ENCODE peak calls at places on chromosomes 16 and 17, in five cellular contexts. One of them, this sample, is unnamed.

GRCh38 chr17:13601317-13601775 is 383 bp downstream of the HS3ST3A1 start:
- DNase-seq in GM23248: peak; percentile 68
- DNase-seq in OCI-LY7: no peak
- DNase-seq in GM23338: peak; percentile 48
- DNase-seq in HCT116: no peak
- DNase-seq in this sample: peak; percentile 45

GRCh38 chr16:81261049-81261648 is 22.7 kb downstream of the BCO1 start:
- DNase-seq in GM23248: peak; percentile 36
- DNase-seq in OCI-LY7: peak; percentile 31
- DNase-seq in GM23338: peak; percentile 61
- DNase-seq in HCT116: peak; percentile 29
- DNase-seq in this sample: no peak

GRCh38 chr17:5885336-5885735 is 184.8 kb upstream of the WSCD1 start:
- DNase-seq in GM23248: no peak
- DNase-seq in OCI-LY7: no peak
- DNase-seq in GM23338: no peak
- DNase-seq in HCT116: no peak
- DNase-seq in this sample: no peak

GRCh38 chr16:75282811-75283281 is 31.4 kb upstream of the BCAR1 start:
- DNase-seq in GM23248: peak; percentile 55
- DNase-seq in OCI-LY7: no peak
- DNase-seq in GM23338: peak; percentile 49
- DNase-seq in HCT116: no peak
- DNase-seq in this sample: no peak

GRCh38 chr17:53093386-53093785 is 729.3 kb upstream of the KIF2B start:
- DNase-seq in GM23248: no peak
- DNase-seq in OCI-LY7: no peak
- DNase-seq in GM23338: no peak
- DNase-seq in HCT116: no peak
- DNase-seq in this sample: no peak

GRCh38 chr16:56161658-56162057 is 29.6 kb upstream of the GNAO1 start:
- DNase-seq in GM23248: no peak
- DNase-seq in OCI-LY7: no peak
- DNase-seq in GM23338: no peak
- DNase-seq in HCT116: no peak
- DNase-seq in this sample: no peak

GRCh38 chr17:19384723-19385391 is 2.1 kb downstream of the MFAP4 start:
- DNase-seq in GM23248: peak; percentile 88
- DNase-seq in OCI-LY7: no peak
- DNase-seq in GM23338: peak; percentile 29
- DNase-seq in HCT116: no peak
- DNase-seq in this sample: peak; percentile 88

GRCh38 chr17:44788139-44788538 is 29.4 kb downstream of the ADAM11 start:
- DNase-seq in GM23248: peak; percentile 40
- DNase-seq in OCI-LY7: no peak
- DNase-seq in GM23338: no peak
- DNase-seq in HCT116: no peak
- DNase-seq in this sample: no peak

GRCh38 chr17:31680126-31680525 is 178.9 kb downstream of the COPRS start:
- DNase-seq in GM23248: no peak
- DNase-seq in OCI-LY7: no peak
- DNase-seq in GM23338: no peak
- DNase-seq in HCT116: no peak
- DNase-seq in this sample: no peak

GRCh38 chr16:89431158-89431584 is 59.2 kb downstream of the ANKRD11 start:
- DNase-seq in GM23248: peak; percentile 95
- DNase-seq in OCI-LY7: no peak
- DNase-seq in GM23338: no peak
- DNase-seq in HCT116: no peak
- DNase-seq in this sample: peak; percentile 90

GRCh38 chr17:21124096-21124495 is 2.7 kb upstream of the DHRS7B start:
- DNase-seq in GM23248: no peak
- DNase-seq in OCI-LY7: no peak
- DNase-seq in GM23338: peak; percentile 43
- DNase-seq in HCT116: no peak
- DNase-seq in this sample: no peak

GRCh38 chr16:4262303-4262835 is 10.5 kb downstream of the TFAP4 start:
- DNase-seq in GM23248: no peak
- DNase-seq in OCI-LY7: no peak
- DNase-seq in GM23338: no peak
- DNase-seq in HCT116: no peak
- DNase-seq in this sample: no peak

GRCh38 chr17:83180264-83180995 is 101.0 kb downstream of the METRNL start:
- DNase-seq in GM23248: no peak
- DNase-seq in OCI-LY7: no peak
- DNase-seq in GM23338: no peak
- DNase-seq in HCT116: no peak
- DNase-seq in this sample: peak; percentile 2

GRCh38 chr16:2026461-2027023 is at the start of gene NHERF2:
- DNase-seq in GM23248: peak; percentile 53
- DNase-seq in OCI-LY7: no peak
- DNase-seq in GM23338: peak; percentile 53
- DNase-seq in HCT116: no peak
- DNase-seq in this sample: peak; percentile 77

GRCh38 chr17:50947844-50948514 is 81.8 kb upstream of the TOB1 start:
- DNase-seq in GM23248: no peak
- DNase-seq in OCI-LY7: no peak
- DNase-seq in GM23338: no peak
- DNase-seq in HCT116: no peak
- DNase-seq in this sample: no peak

GRCh38 chr17:44767493-44767892 is 8.7 kb downstream of the ADAM11 start:
- DNase-seq in GM23248: no peak
- DNase-seq in OCI-LY7: peak; percentile 25
- DNase-seq in GM23338: no peak
- DNase-seq in HCT116: no peak
- DNase-seq in this sample: no peak

GRCh38 chr17:47741793-47742145 is 8.7 kb downstream of the TBX21 start:
- DNase-seq in GM23248: no peak
- DNase-seq in OCI-LY7: no peak
- DNase-seq in GM23338: no peak
- DNase-seq in HCT116: no peak
- DNase-seq in this sample: no peak

GRCh38 chr16:47037396-47037745 is 63.9 kb upstream of the DNAJA2 start:
- DNase-seq in GM23248: no peak
- DNase-seq in OCI-LY7: peak; percentile 38
- DNase-seq in GM23338: peak; percentile 47
- DNase-seq in HCT116: no peak
- DNase-seq in this sample: peak; percentile 35

GRCh38 chr17:69142473-69142802 is 743 bp upstream of the ABCA6 start:
- DNase-seq in GM23248: peak; percentile 77
- DNase-seq in OCI-LY7: no peak
- DNase-seq in GM23338: no peak
- DNase-seq in HCT116: no peak
- DNase-seq in this sample: no peak

GRCh38 chr16:11994187-11995119 is 17.9 kb downstream of the SNX29 start:
- DNase-seq in GM23248: peak; percentile 62
- DNase-seq in OCI-LY7: no peak
- DNase-seq in GM23338: no peak
- DNase-seq in HCT116: no peak
- DNase-seq in this sample: no peak

GRCh38 chr16:12646490-12647274 is 157.0 kb downstream of the CPPED1 start:
- DNase-seq in GM23248: peak; percentile 38
- DNase-seq in OCI-LY7: no peak
- DNase-seq in GM23338: no peak
- DNase-seq in HCT116: no peak
- DNase-seq in this sample: no peak

GRCh38 chr16:69328854-69329316 is 1.5 kb downstream of the PDF start:
- DNase-seq in GM23248: peak; percentile 54
- DNase-seq in OCI-LY7: peak; percentile 27
- DNase-seq in GM23338: no peak
- DNase-seq in HCT116: no peak
- DNase-seq in this sample: no peak

GRCh38 chr17:20852541-20853370 is 190.1 kb downstream of the USP22 start:
- DNase-seq in GM23248: peak; percentile 16
- DNase-seq in OCI-LY7: no peak
- DNase-seq in GM23338: peak; percentile 67
- DNase-seq in HCT116: no peak
- DNase-seq in this sample: peak; percentile 56

GRCh38 chr16:21554795-21555585 is 44.4 kb upstream of the METTL9 start:
- DNase-seq in GM23248: peak; percentile 96
- DNase-seq in OCI-LY7: peak; percentile 100
- DNase-seq in GM23338: peak; percentile 99
- DNase-seq in HCT116: peak; percentile 53
- DNase-seq in this sample: peak; percentile 94

GRCh38 chr17:66301864-66302741 is at the start of gene PRKCA:
- DNase-seq in GM23248: peak; percentile 92
- DNase-seq in OCI-LY7: peak; percentile 81
- DNase-seq in GM23338: peak; percentile 82
- DNase-seq in HCT116: peak; percentile 29
- DNase-seq in this sample: peak; percentile 93

GRCh38 chr17:7888184-7888920 is at the start of gene CHD3:
- DNase-seq in GM23248: peak; percentile 55
- DNase-seq in OCI-LY7: no peak
- DNase-seq in GM23338: peak; percentile 23
- DNase-seq in HCT116: no peak
- DNase-seq in this sample: peak; percentile 79

GRCh38 chr17:77145635-77146632 is 5.2 kb downstream of the SEC14L1 start:
- DNase-seq in GM23248: peak; percentile 85
- DNase-seq in OCI-LY7: peak; percentile 46
- DNase-seq in GM23338: peak; percentile 65
- DNase-seq in HCT116: no peak
- DNase-seq in this sample: peak; percentile 71

GRCh38 chr16:13892301-13892700 is 27.7 kb upstream of the ERCC4 start:
- DNase-seq in GM23248: no peak
- DNase-seq in OCI-LY7: no peak
- DNase-seq in GM23338: no peak
- DNase-seq in HCT116: no peak
- DNase-seq in this sample: no peak

GRCh38 chr16:13897806-13898205 is 22.1 kb upstream of the ERCC4 start:
- DNase-seq in GM23248: no peak
- DNase-seq in OCI-LY7: no peak
- DNase-seq in GM23338: no peak
- DNase-seq in HCT116: no peak
- DNase-seq in this sample: no peak

GRCh38 chr16:13898233-13898632 is 21.7 kb upstream of the ERCC4 start:
- DNase-seq in GM23248: no peak
- DNase-seq in OCI-LY7: no peak
- DNase-seq in GM23338: no peak
- DNase-seq in HCT116: no peak
- DNase-seq in this sample: no peak

GRCh38 chr16:13895516-13895915 is 24.4 kb upstream of the ERCC4 start:
- DNase-seq in GM23248: no peak
- DNase-seq in OCI-LY7: no peak
- DNase-seq in GM23338: no peak
- DNase-seq in HCT116: no peak
- DNase-seq in this sample: no peak

GRCh38 chr16:13896543-13897182 is 23.3 kb upstream of the ERCC4 start:
- DNase-seq in GM23248: no peak
- DNase-seq in OCI-LY7: peak; percentile 24
- DNase-seq in GM23338: peak; percentile 39
- DNase-seq in HCT116: peak; percentile 36
- DNase-seq in this sample: no peak
- TF ChIP-seq EZH2phosphoT487 in GM23248: no peak
- TF ChIP-seq EZH2phosphoT487 in OCI-LY7: no peak
- TF ChIP-seq EZH2phosphoT487 in GM23338: no peak
- TF ChIP-seq EZH2phosphoT487 in HCT116: no peak
- TF ChIP-seq EZH2phosphoT487 in this sample: no peak

GRCh38 chr17:75088902-75089417 is 1.2 kb downstream of the SLC16A5 start:
- DNase-seq in GM23248: peak; percentile 69
- DNase-seq in OCI-LY7: no peak
- DNase-seq in GM23338: peak; percentile 37
- DNase-seq in HCT116: no peak
- DNase-seq in this sample: peak; percentile 53

GRCh38 chr17:75088465-75088895 is 726 bp downstream of the SLC16A5 start:
- DNase-seq in GM23248: no peak
- DNase-seq in OCI-LY7: no peak
- DNase-seq in GM23338: no peak
- DNase-seq in HCT116: no peak
- DNase-seq in this sample: peak; percentile 45

GRCh38 chr17:75087182-75087557 is 584 bp upstream of the SLC16A5 start:
- DNase-seq in GM23248: no peak
- DNase-seq in OCI-LY7: no peak
- DNase-seq in GM23338: no peak
- DNase-seq in HCT116: no peak
- DNase-seq in this sample: no peak

GRCh38 chr17:75086496-75087181 is 1.1 kb upstream of the SLC16A5 start:
- DNase-seq in GM23248: no peak
- DNase-seq in OCI-LY7: no peak
- DNase-seq in GM23338: no peak
- DNase-seq in HCT116: no peak
- DNase-seq in this sample: peak; percentile 44

GRCh38 chr17:75087558-75088453 is at the start of gene SLC16A5:
- DNase-seq in GM23248: peak; percentile 74
- DNase-seq in OCI-LY7: no peak
- DNase-seq in GM23338: peak; percentile 98
- DNase-seq in HCT116: peak; percentile 84
- DNase-seq in this sample: peak; percentile 94
- TF ChIP-seq EZH2phosphoT487 in GM23248: no peak
- TF ChIP-seq EZH2phosphoT487 in OCI-LY7: no peak
- TF ChIP-seq EZH2phosphoT487 in GM23338: no peak
- TF ChIP-seq EZH2phosphoT487 in HCT116: no peak
- TF ChIP-seq EZH2phosphoT487 in this sample: no peak

GRCh38 chr17:17792551-17793377 is 44.0 kb downstream of the SREBF1 start:
- DNase-seq in GM23248: peak; percentile 53
- DNase-seq in OCI-LY7: no peak
- DNase-seq in GM23338: peak; percentile 69
- DNase-seq in HCT116: no peak
- DNase-seq in this sample: peak; percentile 75
- TF ChIP-seq EZH2phosphoT487 in GM23248: no peak
- TF ChIP-seq EZH2phosphoT487 in OCI-LY7: no peak
- TF ChIP-seq EZH2phosphoT487 in GM23338: no peak
- TF ChIP-seq EZH2phosphoT487 in HCT116: no peak
- TF ChIP-seq EZH2phosphoT487 in this sample: no peak

GRCh38 chr16:52785653-52786052 is 238.7 kb upstream of the TOX3 start:
- DNase-seq in GM23248: no peak
- DNase-seq in OCI-LY7: no peak
- DNase-seq in GM23338: no peak
- DNase-seq in HCT116: no peak
- DNase-seq in this sample: no peak
- TF ChIP-seq EZH2phosphoT487 in GM23248: no peak
- TF ChIP-seq EZH2phosphoT487 in OCI-LY7: no peak
- TF ChIP-seq EZH2phosphoT487 in GM23338: no peak
- TF ChIP-seq EZH2phosphoT487 in HCT116: no peak
- TF ChIP-seq EZH2phosphoT487 in this sample: no peak

GRCh38 chr17:39244600-39245570 is 19.1 kb upstream of the STAC2 start:
- DNase-seq in GM23248: peak; percentile 78
- DNase-seq in OCI-LY7: peak; percentile 90
- DNase-seq in GM23338: peak; percentile 99
- DNase-seq in HCT116: peak; percentile 80
- DNase-seq in this sample: peak; percentile 92
- TF ChIP-seq EZH2phosphoT487 in GM23248: no peak
- TF ChIP-seq EZH2phosphoT487 in OCI-LY7: no peak
- TF ChIP-seq EZH2phosphoT487 in GM23338: no peak
- TF ChIP-seq EZH2phosphoT487 in HCT116: no peak
- TF ChIP-seq EZH2phosphoT487 in this sample: no peak

This sample was measured in hepatocyte.